ENCODE peak calls at places on chromosomes 5 and 9, in seven cellular contexts. R, N, S, U, A, Y and P are unnamed samples.

GRCh38 chr5:119178435-119178834 is 107.5 kb downstream of the DMXL1 start:
- DNase-seq in R (no peak), N (no peak), S (no peak), U (no peak), A (no peak), Y (no peak), P (no peak)

GRCh38 chr5:137752873-137753226 is 1.3 kb downstream of the HNRNPA0 start:
- DNase-seq in R (no peak), N (no peak), S (peak), U (no peak), A (no peak), Y (no peak), P (peak)

GRCh38 chr9:119370816-119371215 is 1.6 kb upstream of the BRINP1 start:
- DNase-seq in R (peak), N (peak), S (peak), U (no peak), A (no peak), Y (no peak), P (no peak)

GRCh38 chr5:63233906-63234305 is 655.3 kb downstream of the LRRC70 start:
- DNase-seq in R (no peak), N (no peak), S (no peak), U (no peak), A (peak), Y (no peak), P (no peak)

GRCh38 chr5:76608833-76609232 is 14.4 kb downstream of the F2RL2 start:
- DNase-seq in R (no peak), N (no peak), S (no peak), U (no peak), A (peak), Y (no peak), P (no peak)

GRCh38 chr5:36644727-36645126 is 38.3 kb downstream of the SLC1A3 start:
- DNase-seq in R (no peak), N (no peak), S (no peak), U (no peak), A (no peak), Y (no peak), P (no peak)

GRCh38 chr9:92590386-92590785 is 54.6 kb upstream of the ECM2 start:
- DNase-seq in R (no peak), N (no peak), S (peak), U (no peak), A (peak), Y (no peak), P (no peak)

GRCh38 chr9:20219437-20219836 is 402.9 kb downstream of the MLLT3 start:
- DNase-seq in R (no peak), N (no peak), S (no peak), U (no peak), A (no peak), Y (no peak), P (no peak)

GRCh38 chr5:553874-554273 is 29.6 kb upstream of the SLC9A3 start:
- DNase-seq in R (no peak), N (no peak), S (no peak), U (no peak), A (no peak), Y (no peak), P (peak)

GRCh38 chr5:122493776-122494518 is 181.9 kb downstream of the SNCAIP start:
- DNase-seq in R (no peak), N (no peak), S (no peak), U (no peak), A (no peak), Y (no peak), P (no peak)

GRCh38 chr9:134243778-134244467 is 79.6 kb upstream of the RNU6ATAC start:
- DNase-seq in R (no peak), N (no peak), S (peak), U (no peak), A (no peak), Y (no peak), P (peak)

GRCh38 chr5:7518947-7519560 is 123.1 kb downstream of the ADCY2 start:
- DNase-seq in R (no peak), N (no peak), S (no peak), U (no peak), A (no peak), Y (peak), P (no peak)

GRCh38 chr5:28542968-28543367 is 1504.6 kb upstream of the CDH9 start:
- DNase-seq in R (no peak), N (no peak), S (no peak), U (no peak), A (peak), Y (no peak), P (no peak)

GRCh38 chr5:116363780-116364179 is 210.8 kb downstream of the SEMA6A start:
- DNase-seq in R (no peak), N (no peak), S (no peak), U (no peak), A (no peak), Y (no peak), P (no peak)

GRCh38 chr5:7039058-7039457 is 325.8 kb downstream of the TENT4A start:
- DNase-seq in R (no peak), N (no peak), S (no peak), U (no peak), A (no peak), Y (no peak), P (no peak)

GRCh38 chr5:60352992-60353391 is 347.0 kb downstream of the DEPDC1B start:
- DNase-seq in R (no peak), N (no peak), S (no peak), U (no peak), A (no peak), Y (no peak), P (peak)

GRCh38 chr9:69323886-69324285 is 1.1 kb upstream of the ENTREP1 start:
- DNase-seq in R (no peak), N (no peak), S (no peak), U (no peak), A (no peak), Y (no peak), P (no peak)

GRCh38 chr5:134142806-134143205 is 28.3 kb downstream of the TCF7 start:
- DNase-seq in R (no peak), N (peak), S (no peak), U (no peak), A (no peak), Y (no peak), P (peak)